ENCODE peak calls at places on chromosomes 16 and 17, in five cellular contexts. Q, B, U, V and G are unnamed samples.

GRCh38 chr16:51569204-51569911 is 418.3 kb upstream of the SALL1 start:
- DNase-seq in Q (no peak), B (no peak), U (no peak), V (no peak), G (no peak)

GRCh38 chr16:88737298-88738166 is 31.2 kb downstream of the CTU2 start:
- DNase-seq in Q (peak), B (peak), U (peak), V (peak), G (no peak)

GRCh38 chr17:64780096-64781012 is 118.2 kb upstream of the SMURF2 start:
- DNase-seq in Q (peak), B (peak), U (no peak), V (peak), G (no peak)

GRCh38 chr17:8007836-8008235 is 5.4 kb downstream of the GUCY2D start:
- DNase-seq in Q (no peak), B (no peak), U (no peak), V (no peak), G (no peak)

GRCh38 chr17:80817861-80818260 is 173.8 kb upstream of the CHMP6 start:
- DNase-seq in Q (no peak), B (no peak), U (no peak), V (peak), G (no peak)

GRCh38 chr16:49278944-49279725 is 2.5 kb downstream of the CBLN1 start:
- DNase-seq in Q (no peak), B (no peak), U (no peak), V (no peak), G (no peak)

GRCh38 chr17:77212081-77212832 is 71.5 kb downstream of the SEC14L1 start:
- DNase-seq in Q (no peak), B (no peak), U (no peak), V (no peak), G (no peak)

GRCh38 chr16:49194499-49195260 is 87.0 kb downstream of the CBLN1 start:
- DNase-seq in Q (no peak), B (no peak), U (no peak), V (no peak), G (no peak)

GRCh38 chr17:49528966-49529365 is 33.9 kb downstream of the NGFR start:
- DNase-seq in Q (no peak), B (no peak), U (no peak), V (no peak), G (no peak)

GRCh38 chr16:8565498-8565897 is 24.8 kb downstream of the TMEM114 start:
- DNase-seq in Q (no peak), B (no peak), U (no peak), V (no peak), G (no peak)
- H3K4me3 ChIP-seq in Q (no peak), B (no peak), U (no peak), V (no peak), G (no peak)

DNA sequence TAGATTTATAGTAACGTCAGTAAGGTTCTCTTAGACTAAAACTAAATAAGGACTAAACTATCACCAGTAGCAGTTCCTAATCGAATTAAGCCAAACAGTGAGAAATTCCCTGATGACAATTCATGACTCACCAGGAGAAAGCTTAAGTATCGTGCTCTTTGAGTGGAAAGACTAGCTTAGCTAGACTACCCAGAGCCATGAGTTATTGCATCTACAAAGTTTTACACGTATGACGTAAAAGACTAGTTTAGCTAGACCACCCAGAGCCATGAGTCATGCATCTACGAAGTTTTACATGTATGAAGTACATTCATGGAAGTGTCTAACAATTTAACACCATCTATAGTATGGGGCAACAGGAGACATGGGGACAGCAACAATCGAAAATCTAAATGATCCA is 36.6 kb downstream of the UBE2G1 start:
- DNase-seq in Q (no peak), B (no peak), U (peak), V (no peak), G (no peak)
- TF ChIP-seq CTCF in Q (no peak), B (no peak), U (no peak), V (no peak), G (no peak)

GRCh38 chr16:57709663-57710062 is 15.1 kb downstream of the DRC7 start:
- DNase-seq in Q (no peak), B (no peak), U (no peak), V (no peak), G (no peak)
- H3K27ac ChIP-seq in Q (no peak), B (no peak), U (no peak), V (no peak), G (no peak)

GRCh38 chr16:58024673-58025350 is 742 bp upstream of the MMP15 start:
- DNase-seq in Q (peak), B (peak), U (no peak), V (peak), G (no peak)
- H3K4me3 ChIP-seq in Q (peak), B (peak), U (peak), V (peak), G (peak)

GRCh38 chr16:64196444-64196843 is 925.4 kb downstream of the CDH11 start:
- DNase-seq in Q (no peak), B (no peak), U (peak), V (no peak), G (no peak)
- TF ChIP-seq CTCF in Q (no peak), B (no peak), U (no peak), V (no peak), G (no peak)